ENCODE peak calls at places on chromosomes 5 and 9, in eight cellular contexts. C is cardiac fibroblast; I is adrenal gland; G is AG08396; P is AG20443; T is activated CD8-positive, alpha-beta memory T cell treated with anti-CD3 and anti-CD28 coated beads, Interleukin-2, amount 50 U/mL, for 48 hours; H is activated T-helper 1 cell treated with anti-CD3 and anti-CD28 coated beads, Interleukin-2, amount 50 U/mL, for 16 hours; Q is SJSA1. Z is an unnamed sample.

GRCh38 chr5:57191986-57192385 is 18.1 kb downstream of the GPBP1 start:
- DNase-seq in Q (no peak), G (no peak), H (no peak), P (no peak), T (no peak), C (no peak), I (no peak), Z (no peak)

GRCh38 chr9:137114613-137115393 is at the start of gene DPP7:
- DNase-seq in T (peak), G (peak), P (peak), C (peak), Q (no peak), I (peak), H (peak), Z (peak)

GRCh38 chr5:139985733-139986132 is 57.4 kb downstream of the NRG2 start:
- DNase-seq in T (no peak), G (peak), H (no peak), Q (peak), C (peak), P (peak), I (no peak), Z (no peak)

GRCh38 chr9:37917801-37918664 is 14.1 kb upstream of the SLC25A51 start:
- DNase-seq in T (no peak), G (no peak), H (no peak), I (no peak), P (no peak), Q (no peak), C (no peak), Z (no peak)

GRCh38 chr5:179244051-179244450 is 101.2 kb downstream of the ADAMTS2 start:
- DNase-seq in H (no peak), T (no peak), Q (no peak), G (no peak), P (no peak), I (no peak), C (peak), Z (no peak)

GRCh38 chr9:93094294-93095204 is 1.5 kb upstream of the CARD19 start:
- DNase-seq in I (peak), H (no peak), P (no peak), T (peak), C (no peak), G (no peak), Q (no peak), Z (peak)

GRCh38 chr9:118558026-118558425 is 811.2 kb downstream of the BRINP1 start:
- DNase-seq in P (no peak), H (no peak), T (no peak), G (no peak), I (no peak), C (no peak), Q (no peak), Z (no peak)

GRCh38 chr5:79853676-79854418 is 137.2 kb downstream of the MTX3 start:
- DNase-seq in G (no peak), Q (no peak), C (no peak), I (no peak), H (no peak), T (peak), P (no peak), Z (no peak)

GRCh38 chr9:111525056-111525977 is at the start of gene ZNF483:
- DNase-seq in P (peak), Q (peak), G (peak), C (peak), H (peak), I (peak), T (peak), Z (peak)

GRCh38 chr5:140481758-140482157 is 65.7 kb upstream of the EIF4EBP3 start:
- DNase-seq in P (peak), C (peak), H (no peak), G (peak), T (no peak), I (no peak), Q (no peak), Z (no peak)

GRCh38 chr5:78251663-78252284 is 42.7 kb downstream of the AP3B1 start:
- DNase-seq in P (no peak), T (no peak), I (no peak), Q (no peak), G (no peak), H (no peak), C (no peak), Z (no peak)

GRCh38 chr5:39202594-39203290 is 16.6 kb downstream of the FYB1 start:
- DNase-seq in Q (no peak), P (no peak), C (no peak), H (no peak), I (no peak), G (no peak), T (no peak), Z (no peak)

GRCh38 chr5:113776832-113777525 is 263.5 kb downstream of the YTHDC2 start:
- DNase-seq in G (no peak), C (peak), I (no peak), Q (no peak), H (no peak), P (no peak), T (no peak), Z (no peak)

GRCh38 chr9:127176631-127177030 is 54.2 kb upstream of the ANGPTL2 start:
- DNase-seq in Q (no peak), H (no peak), T (no peak), I (no peak), P (no peak), G (no peak), C (no peak), Z (no peak)

GRCh38 chr5:175728885-175729828 is 71.3 kb downstream of the HRH2 start:
- DNase-seq in G (peak), P (peak), T (no peak), C (peak), Q (no peak), H (no peak), I (peak), Z (no peak)

GRCh38 chr5:40679998-40680681 is 425 bp downstream of the PTGER4 start:
- DNase-seq in C (no peak), Q (peak), I (peak), G (no peak), P (no peak), T (peak), H (no peak), Z (no peak)

GRCh38 chr5:65924366-65925093 is 1.8 kb upstream of the ERBIN start:
- DNase-seq in H (no peak), C (no peak), Q (no peak), G (peak), I (peak), T (no peak), P (no peak), Z (no peak)

GRCh38 chr5:37208883-37209808 is 40.0 kb downstream of the CPLANE1 start:
- DNase-seq in T (no peak), P (peak), H (no peak), I (peak), Q (no peak), C (peak), G (peak), Z (peak)

GRCh38 chr9:125908138-125908537 is 161.0 kb downstream of the PBX3 start:
- DNase-seq in Q (no peak), H (no peak), T (no peak), I (no peak), C (no peak), G (no peak), P (no peak), Z (no peak)

GRCh38 chr5:91425046-91425445 is 41.9 kb upstream of the ARRDC3 start:
- DNase-seq in H (no peak), P (no peak), T (no peak), I (no peak), Q (no peak), C (no peak), G (no peak), Z (no peak)

GRCh38 chr5:9054821-9055589 is 490.9 kb downstream of the SEMA5A start:
- DNase-seq in Q (no peak), H (no peak), C (no peak), T (no peak), I (no peak), P (no peak), G (no peak), Z (no peak)

GRCh38 chr5:180120221-180121101 is 48.9 kb upstream of the RNF130 start:
- DNase-seq in Q (no peak), I (no peak), G (no peak), H (no peak), P (no peak), C (no peak), T (no peak), Z (no peak)

GRCh38 chr9:127092041-127092608 is 30.3 kb downstream of the ANGPTL2 start:
- DNase-seq in G (no peak), T (no peak), I (no peak), P (no peak), C (no peak), H (no peak), Q (no peak), Z (no peak)

GRCh38 chr5:6715758-6716633 is 2.8 kb downstream of the TENT4A start:
- DNase-seq in I (no peak), H (no peak), Q (no peak), P (no peak), C (no peak), T (peak), G (no peak), Z (no peak)

GRCh38 chr5:36611520-36612274 is 5.3 kb downstream of the SLC1A3 start:
- DNase-seq in G (no peak), Q (peak), P (no peak), I (no peak), H (no peak), T (no peak), C (no peak), Z (no peak)

GRCh38 chr9:110923601-110924000 is 114.7 kb downstream of the LPAR1 start:
- DNase-seq in T (no peak), C (no peak), H (no peak), Q (no peak), P (no peak), G (no peak), I (no peak), Z (no peak)

GRCh38 chr9:93931905-93932304 is 23.2 kb downstream of the BARX1 start:
- DNase-seq in C (no peak), G (no peak), I (no peak), H (no peak), T (no peak), Q (no peak), P (no peak), Z (no peak)

GRCh38 chr5:180085837-180086236 is 14.3 kb upstream of the RNF130 start:
- DNase-seq in G (no peak), Q (no peak), H (no peak), T (no peak), I (no peak), C (peak), P (no peak), Z (no peak)

GRCh38 chr5:173774212-173774850 is 113.8 kb upstream of the CPEB4 start:
- DNase-seq in Q (no peak), I (no peak), P (no peak), H (no peak), T (no peak), G (no peak), C (no peak), Z (no peak)

GRCh38 chr5:168295574-168296201 is 4.2 kb downstream of the WWC1 start:
- DNase-seq in G (peak), Q (peak), C (peak), I (no peak), T (no peak), H (no peak), P (peak), Z (no peak)

Z was measured in uterus.